ENCODE peak calls at places on chromosomes 2 and 18, in four cellular contexts. N is ovary, L is heart right ventricle, V is psoas muscle. U is an unnamed sample.

GRCh38 chr18:61782545-61782944 is 110.3 kb downstream of the RNF152 start:
- DNase-seq in V (no peak), L (no peak), N (no peak), U (no peak)

GRCh38 chr2:1628893-1629292 is 115.4 kb downstream of the PXDN start:
- DNase-seq in V (no peak), L (no peak), N (peak; percentile 39), U (peak; percentile 92)

GRCh38 chr18:44579028-44579692 is 101.5 kb upstream of the SETBP1 start:
- DNase-seq in L (no peak), V (no peak), N (no peak), U (no peak)

GRCh38 chr18:50190926-50191325 is 4.0 kb downstream of the MYO5B start:
- DNase-seq in N (no peak), L (no peak), V (no peak), U (no peak)

GRCh38 chr18:74468547-74469014 is 11.5 kb upstream of the DIPK1C start:
- DNase-seq in L (no peak), N (no peak), V (no peak), U (no peak)

GRCh38 chr2:186641807-186642321 is 52.0 kb upstream of the FAM171B start:
- DNase-seq in N (no peak), V (no peak), L (no peak), U (no peak)

GRCh38 chr18:32469691-32470131 is 971 bp downstream of the GAREM1 start:
- DNase-seq in N (no peak), L (no peak), V (no peak), U (no peak)

GRCh38 chr2:241868661-241869081 is 858 bp upstream of the RTP5 start:
- DNase-seq in V (no peak), L (peak; percentile 15), N (no peak), U (no peak)

GRCh38 chr18:33804258-33804657 is 226.2 kb downstream of the ASXL3 start:
- DNase-seq in N (no peak), L (no peak), V (no peak), U (no peak)

GRCh38 chr2:129712586-129712985 is 266.9 kb upstream of the RAB6C start:
- DNase-seq in V (no peak), L (no peak), N (no peak), U (no peak)

GRCh38 chr2:46098606-46099005 is 198.6 kb upstream of the EPAS1 start:
- DNase-seq in V (no peak), N (no peak), L (no peak), U (no peak)

GRCh38 chr2:147141930-147142329 is 702.9 kb upstream of the ACVR2A start:
- DNase-seq in V (no peak), N (no peak), L (no peak), U (no peak)

GRCh38 chr18:37698508-37699035 is 133.0 kb upstream of the CELF4 start:
- DNase-seq in L (no peak), V (no peak), N (no peak), U (no peak)

GRCh38 chr2:861655-862355 is 88.8 kb upstream of the SNTG2 start:
- DNase-seq in V (no peak), N (no peak), L (no peak), U (no peak)

GRCh38 chr2:127025357-127026062 is 81.4 kb downstream of the BIN1 start:
- DNase-seq in L (peak; percentile 58), V (peak; percentile 82), N (peak; percentile 72), U (peak; percentile 87)
- H3K27ac ChIP-seq in L (no peak overlapping the region), V (no peak overlapping the region), N (no peak overlapping the region), U (no peak overlapping the region)

GRCh38 chr2:202373490-202373889 is 2.6 kb upstream of the BMPR2 start:
- DNase-seq in V (no peak), L (no peak), N (no peak), U (no peak)

GRCh38 chr2:202376460-202377307 is 557 bp downstream of the BMPR2 start:
- DNase-seq in L (peak; percentile 47), N (peak; percentile 72), V (peak; percentile 63), U (no peak)

GRCh38 chr2:202377308-202377736 is 1.2 kb downstream of the BMPR2 start:
- DNase-seq in L (peak; percentile 58), V (peak; percentile 76), N (peak; percentile 62), U (no peak)

GRCh38 chr2:202375611-202376408 is at the start of gene BMPR2:
- DNase-seq in V (peak; percentile 95), L (peak; percentile 91), N (peak; percentile 93), U (peak; percentile 86)

GRCh38 chr2:202375006-202375610 is 1.0 kb upstream of the BMPR2 start:
- DNase-seq in N (peak; percentile 84), L (peak; percentile 66), V (peak; percentile 79), U (no peak)
- TF ChIP-seq CTCF in N (no peak), L (no peak), V (no peak), U (no peak)

GRCh38 chr2:237510502-237511217 is 23.6 kb downstream of the MLPH start:
- DNase-seq in N (no peak), V (no peak), L (no peak), U (no peak)

GRCh38 chr2:237509905-237510304 is 22.9 kb downstream of the MLPH start:
- DNase-seq in V (no peak), L (no peak), N (no peak), U (no peak)

GRCh38 chr2:237511885-237512405 is 24.9 kb downstream of the MLPH start:
- DNase-seq in V (peak; percentile 52), N (peak; percentile 54), L (no peak), U (no peak)

GRCh38 chr2:237512774-237513466 is 25.9 kb downstream of the MLPH start:
- DNase-seq in L (peak; percentile 85), V (peak; percentile 92), N (peak; percentile 94), U (peak; percentile 92)

DNA sequence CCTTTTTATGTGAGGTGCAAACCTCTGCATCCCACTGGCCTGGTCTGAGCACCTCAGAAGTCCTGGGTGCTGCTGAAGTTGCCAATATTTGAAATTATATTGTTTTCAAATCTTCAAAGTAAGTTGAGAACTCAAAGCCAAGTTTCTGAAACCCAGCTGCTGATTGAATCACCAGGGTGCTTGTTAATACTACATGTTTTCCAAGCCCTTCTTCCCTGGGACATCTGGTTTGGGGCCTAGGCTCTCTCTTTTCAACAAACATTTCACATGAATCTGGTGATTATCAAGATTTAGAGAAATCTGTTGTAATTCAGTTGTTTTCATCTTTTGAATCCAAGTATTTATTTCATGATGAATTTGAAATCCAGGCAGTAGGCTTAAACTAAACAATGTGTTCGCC is 24.4 kb downstream of the MLPH start:
- DNase-seq in N (no peak), L (no peak), V (no peak), U (no peak)
- H3K36me3 ChIP-seq in N (no peaks in the 10 kb centered on the region), L (no peaks in the 10 kb centered on the region), V (no peaks in the 10 kb centered on the region), U (no peaks in the 10 kb centered on the region)

GRCh38 chr2:217790681-217791392 is 212.0 kb downstream of the TNS1 start:
- DNase-seq in V (no peak), L (no peak), N (no peak), U (no peak)
- H3K27ac ChIP-seq in V (peak overlapping the region; percentile 78), L (no peak overlapping the region), N (peak overlapping the region; percentile 8), U (peak overlapping the region; percentile 17)

GRCh38 chr18:12278153-12278764 is 24.1 kb downstream of the CIDEA start:
- DNase-seq in V (no peak), L (no peak), N (peak; percentile 50), U (no peak)
- TF ChIP-seq CTCF in V (no peak), L (no peak), N (no peak), U (no peak)

GRCh38 chr2:43898134-43898957 is 59.6 kb downstream of the ABCG8 start:
- DNase-seq in L (no peak), N (no peak), V (no peak), U (no peak)
- H3K36me3 ChIP-seq in L (no peaks in the 10 kb centered on the region), N (no peaks in the 10 kb centered on the region), V (peaks cover 11% of the 10 kb centered on the region), U (peaks cover 57% of the 10 kb centered on the region)

GRCh38 chr18:8608795-8609673 is at the start of gene RAB12:
- DNase-seq in L (peak; percentile 91), N (peak; percentile 93), V (peak; percentile 95), U (peak; percentile 70)
- H3K27ac ChIP-seq in L (peak within 1 kb of the TSS; percentile 80), N (peak within 1 kb of the TSS; percentile 78), V (peak within 1 kb of the TSS; percentile 94), U (peak within 1 kb of the TSS; percentile 85)

GRCh38 chr2:44969936-44970335 is 28.4 kb downstream of the SIX3 start:
- DNase-seq in N (no peak), V (no peak), L (no peak), U (no peak)

GRCh38 chr2:44975571-44976450 is 33.4 kb downstream of the SIX2 start:
- DNase-seq in L (no peak), V (no peak), N (no peak), U (no peak)

GRCh38 chr2:44970846-44971450 is 29.4 kb downstream of the SIX3 start:
- DNase-seq in N (no peak), L (no peak), V (no peak), U (no peak)

GRCh38 chr2:44972771-44973535 is 31.5 kb downstream of the SIX3 start:
- DNase-seq in V (no peak), L (no peak), N (no peak), U (no peak)

DNA sequence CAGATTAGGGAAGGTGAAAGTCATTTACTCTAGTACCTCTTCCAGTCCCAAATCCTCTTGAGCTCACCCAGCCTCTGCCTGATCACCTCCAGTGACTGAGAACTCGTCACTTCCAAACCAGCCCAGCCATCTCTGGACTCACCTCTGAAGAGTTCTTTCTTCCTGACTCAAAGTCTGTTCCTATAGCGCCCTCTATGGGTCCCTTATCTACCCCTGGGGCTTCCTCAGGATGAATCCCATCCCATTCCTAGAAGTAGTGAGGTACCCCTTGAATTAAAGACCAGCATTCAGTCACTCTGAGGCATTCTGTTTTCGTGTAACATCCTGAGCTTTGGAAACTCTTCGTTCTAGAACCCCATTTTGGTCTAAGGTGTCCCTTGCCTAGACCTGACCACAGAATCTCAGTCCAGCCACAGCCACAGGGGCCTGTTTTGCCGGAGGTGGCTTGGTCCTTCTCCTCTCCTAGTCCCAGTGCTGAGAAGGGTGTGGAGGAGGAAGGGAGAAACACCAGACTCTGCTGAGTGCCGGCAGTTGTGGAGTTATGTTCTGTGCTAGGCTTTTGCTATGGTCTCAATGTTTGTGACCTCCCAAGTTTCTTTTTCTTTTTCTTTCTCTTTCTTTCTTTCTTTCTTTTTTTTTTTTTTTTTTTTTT is 32.7 kb downstream of the SIX3 start:
- DNase-seq in V (no peak), N (no peak), L (no peak), U (no peak)
- TF ChIP-seq CTCF in V (peak; percentile 37), N (no peak), L (peak; percentile 49), U (peak; percentile 30)